ENCODE peak calls at places on chromosomes 7 and 10, in eight cellular contexts. R, Z, X, E, C, B, P and U are unnamed samples.

GRCh38 chr7:127650842-127651555 is 995 bp upstream of the SND1 start:
- DNase-seq in R (peak; percentile 77), E (no peak), P (peak; percentile 62), B (no peak), C (peak; percentile 59), X (peak; percentile 61), Z (no peak), U (no peak)

GRCh38 chr10:16652154-16652553 is 130.5 kb upstream of the C1QL3 start:
- DNase-seq in X (no peak), Z (no peak), C (no peak), P (no peak), B (no peak), E (peak; percentile 45), R (no peak), U (no peak)

GRCh38 chr7:38107486-38107893 is 70.6 kb upstream of the STARD3NL start:
- DNase-seq in Z (peak; percentile 82), R (peak; percentile 88), B (peak; percentile 80), P (peak; percentile 57), X (peak; percentile 81), E (peak; percentile 58), C (peak; percentile 68), U (peak; percentile 71)

GRCh38 chr10:86535057-86535882 is 13.7 kb upstream of the WAPL start:
- DNase-seq in P (no peak), X (peak; percentile 77), B (peak; percentile 68), R (peak; percentile 86), Z (peak; percentile 81), E (peak; percentile 75), C (no peak), U (no peak)

GRCh38 chr7:127885843-127886242 is 145.4 kb downstream of the LRRC4 start:
- DNase-seq in P (no peak), E (peak; percentile 93), C (no peak), Z (peak; percentile 35), R (no peak), X (no peak), B (no peak), U (no peak)

GRCh38 chr10:87585565-87586514 is 73.8 kb upstream of the PAPSS2 start:
- DNase-seq in P (no peak), X (no peak), E (peak; percentile 17), C (no peak), B (peak; percentile 68), Z (peak; percentile 86), R (no peak), U (no peak)

GRCh38 chr10:99329238-99329890 is at the start of gene CNNM1:
- DNase-seq in B (peak; percentile 45), X (peak; percentile 66), Z (peak; percentile 73), C (no peak), P (peak; percentile 86), R (peak; percentile 73), E (peak; percentile 75), U (no peak)

GRCh38 chr7:16747095-16747494 is 6.5 kb upstream of the TSPAN13 start:
- DNase-seq in P (no peak), E (no peak), C (no peak), B (no peak), X (no peak), R (no peak), Z (no peak), U (no peak)

GRCh38 chr10:96646251-96646740 is 59.5 kb upstream of the TM9SF3 start:
- DNase-seq in P (no peak), R (no peak), Z (no peak), C (no peak), E (no peak), B (no peak), X (no peak), U (no peak)

GRCh38 chr7:33757563-33758165 is 147.7 kb upstream of the BMPER start:
- DNase-seq in R (peak; percentile 72), X (peak; percentile 66), C (peak; percentile 49), E (peak; percentile 65), B (peak; percentile 72), P (peak; percentile 45), Z (peak; percentile 58), U (peak; percentile 47)

GRCh38 chr10:21517983-21518628 is 7.4 kb downstream of the SKIDA1 start:
- DNase-seq in B (peak; percentile 50), R (peak; percentile 53), Z (no peak), X (peak; percentile 67), E (peak; percentile 76), C (no peak), P (no peak), U (no peak)

GRCh38 chr7:47534322-47535032 is 47.4 kb downstream of the TNS3 start:
- DNase-seq in C (no peak), B (peak; percentile 96), Z (peak; percentile 67), P (peak; percentile 51), E (peak; percentile 47), R (peak; percentile 54), X (peak; percentile 56), U (peak; percentile 12)

GRCh38 chr10:27230022-27230421 is 10.6 kb downstream of the ACBD5 start:
- DNase-seq in E (no peak), P (no peak), B (no peak), Z (no peak), R (no peak), C (no peak), X (no peak), U (no peak)

GRCh38 chr7:103373866-103374643 is 26.6 kb downstream of the PSMC2 start:
- DNase-seq in C (no peak), Z (no peak), X (peak; percentile 4), R (peak; percentile 6), E (no peak), P (no peak), B (no peak), U (no peak)

GRCh38 chr10:23067939-23068775 is 27.2 kb upstream of the MSRB2 start:
- DNase-seq in R (peak; percentile 94), P (peak; percentile 78), E (peak; percentile 84), Z (peak; percentile 86), B (peak; percentile 79), C (peak; percentile 72), X (peak; percentile 87), U (peak; percentile 63)

GRCh38 chr7:47403341-47403866 is 178.5 kb downstream of the TNS3 start:
- DNase-seq in Z (no peak), P (no peak), R (no peak), B (no peak), X (no peak), E (no peak), C (no peak), U (no peak)

GRCh38 chr7:131164025-131164899 is 163.4 kb upstream of the MKLN1 start:
- DNase-seq in Z (no peak), P (no peak), B (peak; percentile 91), C (no peak), X (no peak), E (peak; percentile 91), R (peak; percentile 15), U (no peak)

GRCh38 chr10:46052057-46052790 is 6.2 kb upstream of the MSMB start:
- DNase-seq in B (peak; percentile 33), C (no peak), Z (no peak), P (no peak), R (peak; percentile 12), X (peak; percentile 51), E (no peak), U (no peak)

GRCh38 chr7:98051118-98051744 is 55.4 kb upstream of the LMTK2 start:
- DNase-seq in Z (peak; percentile 32), P (peak; percentile 81), C (no peak), B (no peak), X (peak; percentile 71), E (no peak), R (peak; percentile 96), U (peak; percentile 59)

DNA sequence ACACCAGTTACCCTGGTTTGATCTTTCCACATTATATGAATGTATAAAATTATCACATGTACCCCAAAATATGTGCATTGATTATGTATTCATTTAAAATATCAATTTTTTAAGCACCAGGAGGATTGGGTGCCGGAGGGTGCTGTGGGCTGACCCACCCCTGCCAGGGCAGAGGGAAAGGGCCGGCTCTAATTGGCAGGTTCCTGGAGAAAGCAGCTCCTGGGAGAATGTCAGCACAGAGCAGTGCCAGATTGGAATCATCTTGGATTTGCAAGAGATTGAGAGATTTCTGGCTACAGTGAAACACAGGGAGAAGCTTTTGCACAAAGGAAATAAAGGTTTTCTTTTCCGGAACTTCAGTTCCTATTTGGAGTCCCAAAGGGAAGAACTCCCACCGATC is 264.4 kb upstream of the TCERG1L start:
- DNase-seq in B (no peak), R (no peak), P (no peak), Z (no peak), E (no peak), X (no peak), C (no peak), U (no peak)
- TF ChIP-seq EZH2phosphoT487 in B (no peak), R (no peak), P (no peak), Z (no peak), E (no peak), X (no peak), C (no peak), U (no peak)

DNA sequence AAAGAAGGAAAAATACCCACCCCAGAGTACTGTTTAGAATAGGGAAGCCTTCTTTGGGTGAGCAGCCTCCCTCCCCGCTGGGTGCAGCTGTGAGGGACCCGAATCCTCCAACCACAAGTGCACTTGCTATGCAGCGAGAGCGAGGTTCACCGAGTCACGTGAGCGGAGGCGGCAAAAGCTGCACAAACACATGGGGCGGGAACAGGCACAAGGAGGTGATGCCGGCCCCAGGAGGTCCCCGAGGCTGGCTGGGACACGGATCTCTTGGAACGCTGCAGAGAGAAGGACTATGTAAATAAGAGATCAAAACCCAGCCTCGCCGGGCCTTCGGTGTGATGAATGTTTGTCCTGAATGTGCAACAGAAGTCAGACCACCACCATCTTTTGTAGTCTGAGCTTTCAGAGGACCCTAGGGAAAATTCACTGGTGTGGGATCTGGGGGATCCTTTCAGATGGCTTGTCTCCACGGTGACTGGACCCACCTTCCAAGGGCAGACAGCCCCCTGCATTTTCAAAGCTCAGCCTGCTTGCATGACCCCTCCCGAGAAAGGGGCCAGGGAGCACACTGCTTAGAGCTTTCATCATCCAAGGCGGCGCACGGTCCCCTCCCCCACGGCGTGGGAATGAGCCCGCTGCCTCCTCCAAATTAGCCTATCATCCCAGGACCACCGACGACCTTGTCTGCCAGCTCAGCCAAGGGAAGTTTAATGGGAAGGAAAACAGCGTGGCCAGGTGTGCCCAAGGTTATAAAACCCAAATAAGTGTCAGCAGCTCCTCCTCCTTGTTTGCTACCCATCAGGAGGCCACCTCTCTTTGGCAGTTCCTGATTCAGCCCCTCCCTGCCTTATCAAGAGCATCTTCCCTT is 327.7 kb downstream of the CXCL12 start:
- DNase-seq in X (no peak), R (no peak), P (no peak), E (no peak), C (no peak), B (no peak), Z (no peak), U (no peak)
- H2AFZ ChIP-seq in X (no peak overlapping the region), R (peak overlapping the region; percentile 28), P (no peak overlapping the region), E (no peak overlapping the region), C (no peak overlapping the region), B (no peak overlapping the region), Z (no peak overlapping the region), U (no peak overlapping the region)

DNA sequence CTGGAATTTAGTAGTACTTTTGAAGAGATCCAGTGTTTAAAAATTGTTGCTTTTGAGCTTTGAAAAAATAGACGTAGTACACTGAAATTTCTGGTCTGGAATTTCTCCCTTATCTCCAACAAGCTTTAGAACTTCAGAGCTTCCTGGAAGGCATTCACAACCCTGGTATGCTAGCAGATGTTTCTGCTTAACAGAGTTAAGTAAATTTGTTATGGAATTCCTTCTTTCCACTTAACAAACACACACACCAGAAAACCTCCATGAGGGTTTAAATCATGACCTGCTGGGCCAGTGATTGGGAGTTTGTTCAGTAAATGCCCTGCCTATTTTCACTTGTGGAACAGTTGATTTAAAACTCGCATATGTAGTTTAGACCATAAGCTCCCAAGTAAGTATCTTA is 13.7 kb downstream of the ASB15 start:
- DNase-seq in E (peak; percentile 64), X (peak; percentile 17), P (peak; percentile 60), C (no peak), R (no peak), Z (peak; percentile 57), B (no peak), U (no peak)
- H3K4me1 ChIP-seq in E (peaks cover 18% of the 10 kb centered on the region), X (peaks cover 9% of the 10 kb centered on the region), P (peaks cover 13% of the 10 kb centered on the region), C (peaks cover 6% of the 10 kb centered on the region), R (no peaks in the 10 kb centered on the region), Z (peaks cover 9% of the 10 kb centered on the region), B (no peaks in the 10 kb centered on the region), U (no peaks in the 10 kb centered on the region)

GRCh38 chr7:1520574-1521234 is 9.8 kb upstream of the MAFK start:
- DNase-seq in E (no peak), C (no peak), Z (peak; percentile 63), R (no peak), B (peak; percentile 76), X (no peak), P (no peak), U (no peak)
- TF ChIP-seq EZH2phosphoT487 in E (no peak), C (no peak), Z (no peak), R (no peak), B (no peak), X (no peak), P (no peak), U (no peak)